ENCODE peak calls at places on chromosomes 7 and 10, in seven cellular contexts. Y, D, W, L, M, F and E are unnamed samples.

GRCh38 chr7:22894585-22894984 is 71.9 kb upstream of the TOMM7 start:
- DNase-seq in W (no peak), L (no peak), M (no peak), D (no peak), Y (no peak), F (no peak), E (no peak)

GRCh38 chr10:60208676-60209269 is 180.9 kb downstream of the ANK3 start:
- DNase-seq in L (no peak), Y (peak), W (no peak), D (peak), M (peak), F (no peak), E (peak)

GRCh38 chr7:102431617-102432298 is 1.6 kb upstream of the ORAI2 start:
- DNase-seq in D (no peak), M (peak), Y (no peak), F (peak), L (no peak), W (no peak), E (no peak)

GRCh38 chr10:101839421-101840063 is 4.1 kb downstream of the KCNIP2 start:
- DNase-seq in Y (no peak), W (no peak), F (peak), L (peak), D (peak), M (peak), E (no peak)

GRCh38 chr7:11297226-11297625 is 323.6 kb downstream of the PHF14 start:
- DNase-seq in M (no peak), Y (no peak), W (no peak), D (no peak), F (no peak), L (no peak), E (no peak)

GRCh38 chr10:80168679-80169380 is 36.3 kb downstream of the PLAC9 start:
- DNase-seq in W (peak), L (peak), D (no peak), M (peak), Y (no peak), F (peak), E (peak)

GRCh38 chr10:132193907-132194552 is 7.3 kb downstream of the DPYSL4 start:
- DNase-seq in D (no peak), L (no peak), Y (no peak), M (no peak), F (no peak), W (no peak), E (peak)

GRCh38 chr7:2521952-2522591 is 2.5 kb downstream of the LFNG start:
- DNase-seq in W (no peak), L (peak), M (no peak), F (no peak), Y (no peak), D (peak), E (no peak)

GRCh38 chr7:35036361-35037171 is 719 bp downstream of the DPY19L1 start:
- DNase-seq in W (peak), F (peak), D (peak), L (peak), Y (no peak), M (no peak), E (peak)

GRCh38 chr7:138435231-138435919 is 24.7 kb upstream of the TRIM24 start:
- DNase-seq in W (no peak), Y (no peak), L (no peak), F (no peak), M (no peak), D (no peak), E (no peak)

GRCh38 chr10:116444527-116445142 is 17.0 kb downstream of the PNLIPRP3 start:
- DNase-seq in L (peak), D (peak), W (peak), M (peak), F (peak), Y (peak), E (peak)

GRCh38 chr7:144670251-144670650 is 165.6 kb downstream of the TPK1 start:
- DNase-seq in D (peak), L (no peak), W (no peak), F (no peak), Y (no peak), M (no peak), E (peak)

GRCh38 chr7:42082144-42082543 is 154.9 kb downstream of the GLI3 start:
- DNase-seq in Y (peak), F (no peak), W (no peak), M (no peak), L (no peak), D (peak), E (no peak)

GRCh38 chr10:44352316-44353127 is 32.4 kb downstream of the CXCL12 start:
- DNase-seq in M (no peak), W (no peak), F (no peak), L (peak), D (peak), Y (no peak), E (peak)

GRCh38 chr7:40506158-40506557 is 371.4 kb downstream of the SUGCT start:
- DNase-seq in F (no peak), W (no peak), Y (no peak), L (no peak), D (no peak), M (no peak), E (no peak)

GRCh38 chr7:17244786-17245185 is 53.7 kb upstream of the AHR start:
- DNase-seq in L (no peak), D (no peak), M (no peak), F (no peak), Y (no peak), W (no peak), E (no peak)

GRCh38 chr7:91892099-91892788 is 11.7 kb upstream of the MTERF1 start:
- DNase-seq in W (no peak), F (no peak), D (no peak), Y (no peak), M (no peak), L (no peak), E (no peak)

GRCh38 chr7:610531-611280 is 91.1 kb upstream of the PDGFA start:
- DNase-seq in D (peak), F (no peak), L (peak), W (no peak), M (no peak), Y (no peak), E (no peak)

GRCh38 chr7:6293202-6293601 is 20.8 kb upstream of the CYTH3 start:
- DNase-seq in M (no peak), D (no peak), F (no peak), L (no peak), W (no peak), Y (no peak), E (no peak)

GRCh38 chr10:112307631-112308502 is 24.7 kb downstream of the TECTB start:
- DNase-seq in M (peak), D (peak), Y (no peak), F (peak), L (peak), W (peak), E (peak)

GRCh38 chr7:18638594-18639452 is 143.3 kb downstream of the HDAC9 start:
- DNase-seq in F (no peak), Y (no peak), L (no peak), W (no peak), M (no peak), D (peak), E (no peak)

GRCh38 chr10:15829495-15829894 is 30.8 kb downstream of the MINDY3 start:
- DNase-seq in M (no peak), L (no peak), F (no peak), D (no peak), W (no peak), Y (no peak), E (no peak)

GRCh38 chr10:75922435-75922834 is 491.0 kb downstream of the LRMDA start:
- DNase-seq in F (no peak), D (peak), L (no peak), W (no peak), M (no peak), Y (no peak), E (no peak)

GRCh38 chr7:81248420-81248819 is 329.6 kb upstream of the SEMA3C start:
- DNase-seq in L (no peak), M (no peak), W (no peak), D (no peak), F (no peak), Y (no peak), E (no peak)

GRCh38 chr10:126255313-126255712 is 133.0 kb downstream of the ADAM12 start:
- DNase-seq in F (no peak), D (no peak), M (no peak), L (no peak), Y (no peak), W (no peak), E (no peak)

GRCh38 chr10:126253613-126254002 is 134.7 kb downstream of the ADAM12 start:
- DNase-seq in L (no peak), F (no peak), M (no peak), W (no peak), Y (no peak), D (no peak), E (no peak)

GRCh38 chr10:126259883-126260282 is 128.4 kb downstream of the ADAM12 start:
- DNase-seq in W (no peak), D (no peak), L (no peak), F (no peak), Y (no peak), M (no peak), E (no peak)

GRCh38 chr10:126252884-126253612 is 135.2 kb downstream of the ADAM12 start:
- DNase-seq in L (no peak), W (peak), Y (peak), D (peak), M (no peak), F (no peak), E (no peak)

DNA sequence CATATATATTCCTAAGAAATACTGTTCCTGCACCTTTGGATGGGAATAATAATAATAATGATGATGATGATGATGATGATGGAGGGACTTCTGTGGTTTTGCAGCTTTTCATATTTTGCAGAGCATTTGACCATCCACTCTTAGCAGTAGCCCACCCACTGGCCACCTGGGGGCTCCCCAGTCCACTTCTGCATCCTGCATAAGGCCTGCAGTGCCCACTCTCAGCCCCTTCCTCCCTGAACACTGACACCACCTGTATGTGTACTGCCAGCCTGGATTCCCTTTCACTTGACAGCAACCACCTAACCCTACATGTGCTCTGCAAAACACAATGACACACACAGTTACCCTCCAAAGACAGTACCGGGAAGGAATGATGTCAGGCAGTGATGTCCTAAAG is 131.4 kb downstream of the ADAM12 start:
- DNase-seq in L (peak), Y (no peak), M (no peak), D (no peak), W (no peak), F (no peak), E (no peak)
- TF ChIP-seq CTCF in L (no peak), Y (peak), M (no peak), D (peak), W (no peak), F (peak), E (no peak)

GRCh38 chr7:20744913-20745587 is 41.6 kb downstream of the SP8 start:
- DNase-seq in Y (peak), L (no peak), D (no peak), W (no peak), M (no peak), F (no peak), E (peak)
- TF ChIP-seq CTCF in Y (peak), L (no peak), D (no peak), W (peak), M (no peak), F (peak), E (peak)

DNA sequence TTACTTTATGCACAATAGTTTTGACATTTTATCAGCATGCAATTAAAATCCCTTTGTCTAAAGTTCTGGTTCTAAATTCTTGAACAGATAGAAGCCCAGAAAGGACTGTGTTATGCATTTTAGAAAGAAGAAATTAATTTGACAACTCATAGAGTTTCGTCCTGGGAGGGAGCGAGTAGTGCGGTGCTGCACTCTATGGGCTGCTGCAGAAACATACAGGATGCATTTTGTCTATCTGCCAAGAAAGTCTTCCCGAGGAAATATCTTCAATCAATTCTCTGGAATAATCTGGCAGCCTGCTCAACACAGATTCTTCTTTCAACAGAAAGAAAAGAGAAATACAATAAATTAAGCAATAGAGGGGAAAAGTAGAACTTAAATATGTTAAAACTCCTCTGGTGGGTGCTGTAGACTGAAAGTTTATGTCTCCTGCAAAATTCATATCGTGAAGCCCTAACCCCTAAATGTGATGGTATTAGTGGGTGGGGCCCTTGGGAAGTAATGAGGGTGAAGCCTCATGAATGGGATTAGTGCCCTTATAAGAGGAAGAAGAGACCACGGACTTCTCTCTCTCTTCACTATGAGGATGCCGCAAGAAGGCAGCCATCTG is 39.0 kb upstream of the IFRD1 start:
- DNase-seq in Y (peak), M (no peak), D (peak), L (peak), W (no peak), F (no peak), E (peak)
- TF ChIP-seq CTCF in Y (peak), M (peak), D (peak), L (no peak), W (peak), F (peak), E (peak)

DNA sequence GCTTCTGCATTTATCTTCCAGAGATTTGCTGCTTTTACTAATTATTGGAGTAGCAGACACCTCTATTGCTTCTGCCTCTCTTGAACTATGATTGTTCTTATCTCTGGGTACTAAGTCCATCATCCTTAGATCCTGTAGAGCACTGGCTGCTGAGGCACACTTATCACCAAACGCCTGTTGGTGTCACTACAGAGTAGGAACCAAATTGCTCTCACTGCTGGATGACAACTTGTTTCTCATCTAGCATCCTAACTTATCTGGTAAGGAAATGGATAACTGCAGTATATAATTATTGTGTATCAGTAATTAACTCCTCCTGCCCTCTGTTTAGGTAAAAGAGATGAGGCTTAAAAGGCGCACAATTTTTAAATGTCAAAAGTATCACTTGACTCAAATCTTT is 1059.4 kb downstream of the NRG3 start:
- DNase-seq in F (peak), W (no peak), M (no peak), Y (no peak), D (no peak), L (no peak), E (peak)
- TF ChIP-seq CTCF in F (peak), W (no peak), M (no peak), Y (peak), D (no peak), L (no peak), E (peak)

DNA sequence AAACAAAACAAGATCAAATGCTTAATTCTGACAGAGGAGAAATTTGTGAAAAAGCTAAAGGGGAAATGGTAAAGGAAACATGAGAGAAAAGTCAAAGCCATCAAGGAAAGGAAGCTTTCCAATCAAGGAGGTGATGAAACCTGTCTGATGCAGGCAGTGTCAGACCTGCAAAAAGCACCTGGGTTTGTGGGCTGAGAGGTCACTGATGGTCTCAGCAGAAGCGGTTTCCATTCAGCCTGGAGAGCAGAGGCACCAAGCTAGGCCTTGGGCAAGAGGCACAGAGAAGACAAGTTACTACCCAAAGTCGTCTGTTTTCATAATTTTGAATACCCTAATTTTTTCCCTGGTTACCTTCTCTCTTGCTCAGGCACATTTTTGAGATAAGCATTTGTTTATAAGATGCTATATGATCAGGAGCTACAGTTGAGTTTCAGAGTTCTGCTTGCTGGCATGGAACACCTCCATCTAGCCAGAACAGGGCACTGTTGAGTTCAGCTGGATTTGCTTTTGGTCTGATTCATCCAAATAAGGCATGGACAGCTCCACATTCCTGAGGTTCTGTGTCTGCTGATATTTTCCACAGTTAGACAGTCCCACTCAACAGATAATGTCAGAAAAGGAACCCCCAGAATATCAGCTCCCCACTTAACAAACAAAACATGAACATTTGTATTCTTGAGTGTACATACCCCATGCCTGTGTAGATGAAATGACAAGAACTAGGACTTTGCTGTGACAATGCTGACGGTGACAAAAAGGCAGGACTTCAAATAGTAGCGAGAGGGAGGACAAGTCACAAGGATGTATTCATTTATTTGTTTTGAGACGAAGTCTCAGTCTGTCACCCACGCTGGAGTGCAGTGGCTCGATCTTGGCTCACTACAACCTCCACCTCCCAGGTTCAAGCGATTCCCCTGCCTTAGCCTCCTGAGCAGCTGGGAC is 4.9 kb upstream of the PPIA start:
- DNase-seq in Y (no peak), M (no peak), D (peak), L (no peak), F (no peak), W (no peak), E (no peak)
- TF ChIP-seq CTCF in Y (peak), M (no peak), D (peak), L (no peak), F (no peak), W (no peak), E (no peak)

DNA sequence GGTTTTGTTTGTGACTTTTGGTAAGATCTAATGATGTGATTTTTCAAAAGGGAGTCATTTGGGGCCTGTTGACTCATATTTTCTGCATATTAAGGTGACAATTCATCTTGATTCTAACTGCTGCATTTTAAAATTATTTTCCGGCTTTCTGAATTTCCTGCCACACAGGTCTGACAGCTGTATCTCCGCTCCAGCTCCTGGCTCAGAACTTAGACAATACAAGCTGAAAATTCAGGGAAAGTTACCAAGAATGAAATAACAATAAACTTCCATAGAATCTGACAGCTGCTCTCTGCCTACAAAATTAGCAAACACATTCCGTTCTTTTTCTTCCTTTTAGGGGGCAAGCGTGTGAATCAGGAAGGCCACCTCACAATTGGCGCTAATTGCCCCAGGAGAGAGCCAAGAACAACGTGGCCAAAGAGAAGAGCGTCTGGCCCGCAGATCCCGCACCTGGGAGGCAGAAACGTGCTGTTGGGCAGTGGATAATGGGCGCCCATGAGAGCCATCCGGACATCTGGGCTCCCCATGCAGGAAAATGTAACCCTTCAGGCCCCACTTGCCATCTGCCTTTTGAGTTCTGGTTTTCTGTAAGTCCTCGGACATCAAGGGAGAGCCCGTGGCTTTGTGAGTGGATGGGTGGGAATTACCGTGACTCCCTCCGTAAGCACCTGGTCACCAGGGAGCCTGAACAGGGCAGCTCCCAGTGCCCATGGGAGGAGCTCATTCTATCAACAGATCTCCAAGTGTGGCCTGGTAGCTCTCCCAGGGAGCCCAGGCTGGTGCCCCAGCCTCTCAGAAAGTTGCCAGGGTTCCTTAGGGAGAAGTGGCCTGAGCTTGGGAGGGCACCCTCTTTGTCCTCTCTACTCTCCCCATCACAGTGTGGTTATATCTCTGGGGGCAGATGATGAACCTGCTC is 5.0 kb downstream of the CLRN3 start:
- DNase-seq in D (no peak), F (no peak), W (no peak), M (no peak), L (no peak), Y (no peak), E (no peak)
- TF ChIP-seq CTCF in D (no peak), F (no peak), W (no peak), M (no peak), L (no peak), Y (no peak), E (no peak)

GRCh38 chr10:106402455-106402854 is 762.1 kb downstream of the SORCS1 start:
- DNase-seq in D (no peak), W (no peak), M (no peak), L (no peak), F (no peak), Y (no peak), E (no peak)

GRCh38 chr10:106396192-106396591 is 768.3 kb downstream of the SORCS1 start:
- DNase-seq in M (no peak), Y (no peak), W (no peak), D (no peak), F (no peak), L (no peak), E (no peak)

GRCh38 chr10:106401967-106402366 is 762.5 kb downstream of the SORCS1 start:
- DNase-seq in L (no peak), F (no peak), D (no peak), Y (no peak), M (no peak), W (no peak), E (no peak)

GRCh38 chr10:106399112-106399511 is 765.4 kb downstream of the SORCS1 start:
- DNase-seq in L (no peak), F (no peak), D (no peak), W (no peak), Y (no peak), M (no peak), E (no peak)

GRCh38 chr10:106401161-106401560 is 763.3 kb downstream of the SORCS1 start:
- DNase-seq in Y (no peak), D (peak), M (no peak), W (no peak), F (no peak), L (no peak), E (no peak)
- TF ChIP-seq CTCF in Y (peak), D (peak), M (no peak), W (no peak), F (peak), L (peak), E (peak)